ENCODE peak calls at places on chromosomes 4 and X, in eight cellular contexts. N, Q, W, B, H, X, Z and E are unnamed samples.

GRCh38 chrX:110442631-110443030 is 84.0 kb downstream of the RTL9 start:
- DNase-seq in H (no peak), N (peak; percentile 35), B (peak; percentile 11), X (no peak), Z (no peak), Q (peak; percentile 37), W (peak; percentile 2), E (no peak)

GRCh38 chr4:119570401-119570800 is 58.2 kb downstream of the PDE5A start:
- DNase-seq in X (no peak), H (no peak), Z (no peak), B (no peak), W (no peak), N (no peak), Q (no peak), E (no peak)

GRCh38 chrX:118418811-118419251 is 72.9 kb downstream of the WDR44 start:
- DNase-seq in H (no peak), B (peak; percentile 8), X (no peak), N (no peak), Z (no peak), W (peak; percentile 34), Q (no peak), E (no peak)

GRCh38 chr4:184824776-184825393 is 883 bp downstream of the ACSL1 start:
- DNase-seq in Z (peak; percentile 29), B (no peak), W (peak; percentile 46), X (no peak), N (peak; percentile 22), H (no peak), Q (no peak), E (no peak)

GRCh38 chr4:109589605-109590004 is 29.6 kb downstream of the MCUB start:
- DNase-seq in Z (no peak), B (no peak), H (no peak), N (no peak), W (no peak), Q (no peak), X (no peak), E (no peak)

GRCh38 chr4:65865489-65865888 is 195.2 kb upstream of the EPHA5 start:
- DNase-seq in X (no peak), B (peak; percentile 31), Z (no peak), H (no peak), N (peak; percentile 20), Q (peak; percentile 38), W (peak; percentile 0), E (no peak)

GRCh38 chr4:15149842-15150592 is 147.7 kb downstream of the CPEB2 start:
- DNase-seq in W (no peak), B (peak; percentile 83), X (peak; percentile 93), Z (peak; percentile 91), Q (peak; percentile 82), N (peak; percentile 49), H (peak; percentile 84), E (peak; percentile 86)

GRCh38 chr4:73603854-73604584 is 16.2 kb downstream of the RASSF6 start:
- DNase-seq in Q (no peak), B (peak; percentile 29), H (no peak), X (no peak), W (peak; percentile 52), Z (no peak), N (no peak), E (no peak)

GRCh38 chr4:7524841-7525240 is 90.1 kb upstream of the PSAPL1 start:
- DNase-seq in H (no peak), Z (no peak), X (no peak), Q (no peak), N (no peak), W (no peak), B (no peak), E (no peak)

GRCh38 chr4:7526929-7527535 is 92.3 kb upstream of the PSAPL1 start:
- DNase-seq in N (no peak), W (no peak), Z (no peak), Q (no peak), H (no peak), B (no peak), X (no peak), E (no peak)

GRCh38 chr4:7529368-7529923 is 94.7 kb upstream of the PSAPL1 start:
- DNase-seq in B (no peak), N (no peak), H (no peak), X (no peak), Q (no peak), Z (no peak), W (no peak), E (no peak)

GRCh38 chr4:7524064-7524682 is 89.4 kb upstream of the PSAPL1 start:
- DNase-seq in Z (no peak), B (no peak), H (no peak), X (no peak), W (no peak), Q (no peak), N (no peak), E (no peak)

GRCh38 chr4:7526491-7526890 is 91.8 kb upstream of the PSAPL1 start:
- DNase-seq in B (no peak), Q (no peak), X (no peak), H (no peak), Z (no peak), N (no peak), W (no peak), E (no peak)
- H3K27ac ChIP-seq in B (no peak overlapping the region), Q (no peak overlapping the region), X (no peak overlapping the region), H (no peak overlapping the region), Z (no peak overlapping the region), N (no peak overlapping the region), W (no peak overlapping the region), E (no peak overlapping the region)

GRCh38 chrX:2901367-2902036 is 27.6 kb downstream of the ARSD start:
- DNase-seq in X (no peak), B (no peak), H (no peak), W (no peak), Z (no peak), N (no peak), Q (no peak), E (no peak)

GRCh38 chrX:2897311-2897689 is 31.8 kb downstream of the ARSD start:
- DNase-seq in B (no peak), H (no peak), Q (no peak), Z (no peak), X (no peak), N (no peak), W (no peak), E (no peak)

GRCh38 chrX:2894885-2895292 is 34.2 kb downstream of the ARSD start:
- DNase-seq in X (no peak), Q (peak; percentile 85), H (no peak), B (peak; percentile 38), Z (peak; percentile 32), W (peak; percentile 77), N (no peak), E (no peak)

GRCh38 chrX:2902841-2903240 is 26.3 kb downstream of the ARSD start:
- DNase-seq in N (no peak), B (no peak), X (no peak), W (no peak), Q (no peak), Z (no peak), H (no peak), E (no peak)

DNA sequence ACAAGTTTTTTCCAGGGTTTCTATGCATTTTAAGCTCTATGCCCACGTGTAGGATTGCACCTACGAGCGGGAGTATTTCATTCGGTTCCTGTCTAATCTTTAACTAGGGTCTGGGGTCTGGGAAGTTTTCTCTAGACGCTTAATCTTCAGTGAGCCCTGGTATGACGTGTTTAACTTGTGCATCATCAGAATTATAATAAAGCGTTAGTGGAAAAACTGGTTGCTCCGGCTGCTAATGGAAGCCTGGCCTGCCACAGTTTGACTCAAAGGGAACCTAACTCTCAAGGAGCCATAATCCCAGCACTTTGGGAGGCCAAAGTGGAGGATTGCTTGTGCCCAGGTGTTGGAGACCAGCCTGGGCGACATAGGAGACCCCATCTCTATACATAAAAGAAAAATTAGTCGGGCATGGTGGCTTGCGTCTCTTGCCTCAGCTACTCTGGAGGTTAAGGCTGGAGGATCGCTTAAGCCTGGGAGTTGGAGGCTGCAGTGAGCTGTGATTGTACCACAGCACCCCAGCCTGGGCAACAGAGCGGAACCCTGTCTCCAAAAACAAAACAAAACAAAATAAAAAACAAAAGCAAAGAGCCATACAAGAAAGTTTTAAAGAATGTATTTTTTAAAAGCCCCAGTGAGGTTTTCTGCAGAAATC is 30.2 kb downstream of the ARSD start:
- DNase-seq in Z (no peak), N (peak; percentile 19), W (peak; percentile 58), Q (peak; percentile 72), H (no peak), X (no peak), B (no peak), E (no peak)
- H3K27ac ChIP-seq in Z (no peak overlapping the region), N (no peak overlapping the region), W (peak overlapping the region; percentile 95), Q (peak overlapping the region; percentile 99), H (no peak overlapping the region), X (no peak overlapping the region), B (peak overlapping the region; percentile 78), E (no peak overlapping the region)

GRCh38 chr4:9870165-9870564 is 88.7 kb downstream of the DRD5 start:
- DNase-seq in H (no peak), W (no peak), B (no peak), X (no peak), Q (no peak), N (no peak), Z (no peak), E (no peak)
- H3K27ac ChIP-seq in H (no peak overlapping the region), W (no peak overlapping the region), B (no peak overlapping the region), X (no peak overlapping the region), Q (no peak overlapping the region), N (no peak overlapping the region), Z (no peak overlapping the region), E (no peak overlapping the region)

DNA sequence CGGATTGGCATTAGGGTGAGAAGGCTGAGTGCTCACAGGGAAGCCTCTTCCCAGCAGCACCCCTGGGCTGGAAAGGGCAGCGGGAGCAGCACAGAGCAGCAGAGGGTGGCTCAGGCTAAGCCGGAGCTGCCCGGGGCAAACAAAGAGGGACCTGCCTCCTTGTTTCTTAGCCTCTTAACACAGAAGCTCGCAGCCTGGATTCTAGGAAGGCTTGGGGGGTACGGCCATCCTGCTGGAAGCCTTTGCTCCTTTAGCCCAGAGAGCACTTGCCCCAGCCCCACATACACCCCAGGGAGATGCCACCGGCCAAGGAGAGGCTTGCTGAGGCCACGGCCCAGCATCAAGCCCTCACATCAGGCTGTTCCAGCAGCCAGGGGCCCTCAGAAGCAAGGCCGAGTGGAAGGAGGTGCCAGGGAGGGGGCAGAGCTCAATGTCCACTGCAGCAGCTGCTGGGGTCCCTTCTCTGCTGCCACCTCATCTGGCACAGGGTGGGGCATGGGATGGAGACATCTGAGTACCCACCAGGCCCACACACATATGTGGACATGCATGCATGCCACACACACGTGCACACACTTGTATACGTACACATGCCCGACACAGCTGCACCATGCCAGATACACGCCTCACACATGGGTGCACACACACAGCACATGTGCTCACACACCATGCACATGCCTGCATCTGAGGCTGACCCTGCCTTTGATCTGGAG is 20.3 kb upstream of the SPON2 start:
- DNase-seq in W (no peak), Q (peak; percentile 4), B (no peak), N (no peak), Z (peak; percentile 63), X (no peak), H (peak; percentile 10), E (no peak)
- H3K27ac ChIP-seq in W (peak overlapping the region; percentile 87), Q (peak overlapping the region; percentile 89), B (no peak overlapping the region), N (no peak overlapping the region), Z (peak overlapping the region; percentile 55), X (peak overlapping the region; percentile 89), H (peak overlapping the region; percentile 75), E (peak overlapping the region; percentile 92)

GRCh38 chr4:69760455-69760854 is at the start of gene SULT1B1:
- DNase-seq in H (no peak), Z (no peak), Q (peak; percentile 56), X (no peak), N (peak; percentile 58), W (peak; percentile 95), B (peak; percentile 71), E (peak; percentile 13)
- H3K27ac ChIP-seq in H (no peak within 1 kb of the TSS), Z (no peak within 1 kb of the TSS), Q (peak within 1 kb of the TSS; percentile 89), X (no peak within 1 kb of the TSS), N (no peak within 1 kb of the TSS), W (peak within 1 kb of the TSS; percentile 87), B (no peak within 1 kb of the TSS), E (peak within 1 kb of the TSS; percentile 7)